ENCODE peak calls at places on chromosomes 16 and 17, in eight cellular contexts. J, P, X, F, R, A, W and U are unnamed samples.

GRCh38 chr17:44828919-44829557 is 1.0 kb downstream of the GJC1 start:
- DNase-seq in J (no peak), P (no peak), X (no peak), F (no peak), R (no peak), A (no peak), W (no peak), U (no peak)

GRCh38 chr17:45256114-45256966 is 5.6 kb downstream of the SPATA32 start:
- DNase-seq in J (no peak), P (no peak), X (no peak), F (no peak), R (no peak), A (no peak), W (no peak), U (no peak)

GRCh38 chr17:71423871-71424546 is 696.8 kb upstream of the SOX9 start:
- DNase-seq in J (no peak), P (no peak), X (no peak), F (no peak), R (no peak), A (no peak), W (no peak), U (no peak)

GRCh38 chr17:63845509-63845908 is 3.0 kb upstream of the SMARCD2 start:
- DNase-seq in J (no peak), P (no peak), X (no peak), F (no peak), R (no peak), A (no peak), W (no peak), U (no peak)

GRCh38 chr17:62804025-62804424 is 4.1 kb downstream of the MARCHF10 start:
- DNase-seq in J (no peak), P (no peak), X (no peak), F (no peak), R (no peak), A (no peak), W (no peak), U (no peak)

GRCh38 chr17:10729334-10730193 is at the start of gene TMEM220:
- DNase-seq in J (peak; percentile 87), P (peak; percentile 82), X (peak; percentile 94), F (peak; percentile 87), R (peak; percentile 77), A (peak; percentile 89), W (peak; percentile 26), U (peak; percentile 79)

GRCh38 chr17:40018211-40019121 is 3.2 kb downstream of the CSF3 start:
- DNase-seq in J (peak; percentile 25), P (no peak), X (peak; percentile 75), F (peak; percentile 76), R (peak; percentile 43), A (no peak), W (no peak), U (no peak)

GRCh38 chr17:36940313-36941264 is 3.3 kb downstream of the LHX1 start:
- DNase-seq in J (no peak), P (no peak), X (no peak), F (peak; percentile 64), R (no peak), A (no peak), W (no peak), U (no peak)

GRCh38 chr16:87789437-87790277 is 23.9 kb upstream of the KLHDC4 start:
- DNase-seq in J (no peak), P (peak; percentile 60), X (peak; percentile 84), F (no peak), R (no peak), A (no peak), W (peak; percentile 95), U (no peak)

DNA sequence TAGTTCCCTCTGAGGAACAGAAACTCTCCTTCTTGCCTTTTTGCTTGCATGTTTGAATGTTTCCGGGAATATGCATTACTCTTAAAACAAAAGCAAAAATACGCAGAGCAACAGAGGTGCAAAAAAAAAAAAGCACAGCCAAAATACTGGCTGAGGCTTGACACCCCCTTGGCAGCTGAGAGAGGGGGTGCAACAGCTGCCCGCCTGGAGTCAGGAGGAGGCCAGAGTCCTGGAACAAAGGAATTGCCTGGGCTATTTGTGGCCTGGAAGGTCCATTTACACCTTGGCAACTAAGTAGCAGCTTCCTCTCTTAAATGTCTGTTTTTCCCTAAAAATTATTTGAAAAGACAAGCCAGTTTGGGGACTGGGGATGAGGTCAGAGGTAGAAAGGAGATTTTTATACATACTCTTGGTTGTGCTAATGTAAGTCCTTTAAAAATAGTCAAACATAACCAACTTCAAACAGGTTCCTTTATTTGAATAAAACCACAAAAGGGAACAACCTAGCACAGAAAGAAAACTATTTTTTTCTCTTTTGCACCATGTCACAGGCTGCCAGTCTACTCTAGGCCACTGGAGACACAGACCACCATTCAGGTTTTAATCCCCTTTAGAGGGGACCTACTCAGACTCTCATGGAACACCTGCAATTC is 19.5 kb downstream of the USP7 start:
- DNase-seq in J (no peak), P (no peak), X (no peak), F (no peak), R (no peak), A (no peak), W (no peak), U (no peak)
- H3K27ac ChIP-seq in J (no peak overlapping the region), P (peak overlapping the region; percentile 8), X (no peak overlapping the region), F (no peak overlapping the region), R (no peak overlapping the region), A (no peak overlapping the region), W (peak overlapping the region; percentile 27), U (peak overlapping the region; percentile 26)

GRCh38 chr16:67245674-67246080 is 1.6 kb downstream of the FHOD1 start:
- DNase-seq in J (no peak), P (no peak), X (no peak), F (no peak), R (no peak), A (no peak), W (no peak), U (no peak)

GRCh38 chr16:67246945-67247697 is at the start of gene FHOD1:
- DNase-seq in J (peak; percentile 93), P (peak; percentile 99), X (peak; percentile 99), F (peak; percentile 100), R (peak; percentile 99), A (peak; percentile 99), W (peak; percentile 83), U (peak; percentile 100)

GRCh38 chr16:67245189-67245585 is 2.1 kb downstream of the FHOD1 start:
- DNase-seq in J (no peak), P (no peak), X (peak; percentile 56), F (no peak), R (peak; percentile 42), A (no peak), W (no peak), U (no peak)

GRCh38 chr16:67247698-67248400 is 568 bp upstream of the FHOD1 start:
- DNase-seq in J (no peak), P (no peak), X (no peak), F (peak; percentile 58), R (no peak), A (no peak), W (no peak), U (no peak)

DNA sequence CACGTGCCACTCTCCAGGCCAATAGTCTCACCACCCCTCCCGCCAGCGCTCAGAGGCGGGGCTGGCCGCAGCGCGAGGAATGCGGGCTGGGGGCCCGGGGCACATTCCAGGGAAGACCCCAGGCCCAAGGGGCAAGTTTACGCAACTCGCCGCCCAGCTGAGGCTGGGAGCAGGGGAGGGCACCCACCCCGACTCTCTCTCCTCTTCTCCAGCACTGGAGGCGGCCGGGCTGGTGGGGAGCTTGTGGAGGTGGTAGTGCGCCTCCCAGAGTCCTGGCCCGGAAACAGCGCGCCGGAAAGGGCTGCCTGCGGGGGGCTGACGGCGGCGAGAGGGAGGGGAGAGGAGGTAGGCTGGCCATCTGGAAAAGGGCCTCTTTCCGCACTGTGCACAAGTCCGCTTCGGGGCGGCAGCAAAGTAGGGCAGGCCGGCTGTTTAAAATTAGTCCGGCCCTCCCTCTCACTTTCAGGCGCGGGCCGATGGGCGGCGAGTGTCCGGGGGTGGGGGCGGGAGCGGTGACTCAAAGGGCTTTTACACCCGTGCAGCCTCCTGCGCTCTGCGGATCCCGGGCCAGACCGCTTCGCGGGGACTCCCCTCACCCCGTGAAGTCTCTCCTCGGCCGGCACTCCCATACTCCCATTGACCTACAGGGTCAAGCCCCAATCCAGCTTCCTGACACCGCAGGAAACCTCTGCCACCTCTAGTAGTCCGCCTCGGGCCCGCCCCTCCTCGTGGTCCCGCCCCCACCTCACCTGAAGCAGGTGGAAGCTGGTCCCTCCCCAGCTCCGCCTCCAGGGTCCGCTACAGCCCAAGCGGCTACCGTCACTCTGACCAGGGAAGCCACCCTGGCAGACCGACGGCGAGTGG is 968 bp downstream of the FHOD1 start:
- DNase-seq in J (peak; percentile 91), P (peak; percentile 95), X (peak; percentile 89), F (peak; percentile 93), R (peak; percentile 96), A (no peak), W (peak; percentile 87), U (peak; percentile 94)
- TF ChIP-seq POLR2AphosphoS5 in J (no peak), P (no peak), X (peak; percentile 40), F (peak; percentile 51), R (peak; percentile 67), A (no peak), W (peak; percentile 48), U (peak; percentile 96)

DNA sequence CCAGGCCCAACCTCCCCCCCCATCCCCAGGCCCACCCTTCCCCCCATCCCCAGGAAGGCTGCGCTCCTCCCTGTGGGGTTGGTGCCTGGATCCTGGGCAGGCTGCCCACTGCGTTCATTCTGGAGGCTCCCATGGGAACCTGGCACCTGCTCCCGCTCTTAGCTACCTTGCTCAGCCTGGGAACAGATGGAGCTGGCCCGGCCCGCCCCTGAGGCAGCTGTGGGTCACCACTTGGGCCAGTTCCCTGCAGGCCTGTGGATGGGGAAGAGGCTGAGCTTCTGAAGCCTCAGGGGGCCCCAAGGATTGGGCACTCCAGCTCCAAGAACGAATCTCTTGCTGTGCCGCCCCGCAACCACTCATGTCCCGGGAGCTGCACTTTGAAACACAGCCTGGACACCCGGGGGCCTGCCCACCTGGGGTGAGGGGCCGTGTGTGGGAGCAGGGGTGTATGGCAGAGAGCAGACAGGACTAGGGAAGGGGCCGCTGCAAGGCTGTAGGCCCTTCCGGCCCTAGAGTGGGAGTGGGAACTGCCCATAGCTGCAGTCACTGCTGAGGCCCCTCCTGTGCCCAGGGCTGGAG is 37.7 kb downstream of the BAHCC1 start:
- DNase-seq in J (no peak), P (peak; percentile 94), X (no peak), F (no peak), R (no peak), A (no peak), W (no peak), U (no peak)
- TF ChIP-seq EP300 in J (no peak), P (no peak), X (no peak), F (no peak), R (no peak), A (no peak), W (no peak), U (no peak)

GRCh38 chr16:82695806-82696205 is 69.0 kb downstream of the CDH13 start:
- DNase-seq in J (no peak), P (no peak), X (no peak), F (no peak), R (no peak), A (no peak), W (no peak), U (no peak)

GRCh38 chr16:82701302-82702022 is 74.7 kb downstream of the CDH13 start:
- DNase-seq in J (no peak), P (no peak), X (no peak), F (no peak), R (no peak), A (no peak), W (no peak), U (no peak)

GRCh38 chr16:82699711-82700495 is 73.1 kb downstream of the CDH13 start:
- DNase-seq in J (no peak), P (no peak), X (no peak), F (no peak), R (no peak), A (no peak), W (no peak), U (no peak)

GRCh38 chr16:82700541-82701240 is 73.9 kb downstream of the CDH13 start:
- DNase-seq in J (no peak), P (no peak), X (no peak), F (no peak), R (no peak), A (no peak), W (no peak), U (no peak)

GRCh38 chr16:82699262-82699661 is 72.5 kb downstream of the CDH13 start:
- DNase-seq in J (no peak), P (no peak), X (no peak), F (no peak), R (no peak), A (no peak), W (no peak), U (no peak)
- H3K27ac ChIP-seq in J (no peak overlapping the region), P (no peak overlapping the region), X (peak overlapping the region; percentile 48), F (no peak overlapping the region), R (no peak overlapping the region), A (peak overlapping the region; percentile 27), W (no peak overlapping the region), U (no peak overlapping the region)